ENCODE peak calls at places on chromosomes 1 and 21, in five cellular contexts. One of them, this sample, is unnamed.

GRCh38 chr1:55816456-55816794 is 601.3 kb upstream of the USP24 start:
- DNase-seq in transverse colon: no peak
- DNase-seq in K562: no peak
- DNase-seq in esophagus muscularis mucosa: no peak
- DNase-seq in GM12892: no peak
- DNase-seq in this sample: peak

GRCh38 chr1:172399369-172400072 is 21.0 kb upstream of the C1orf105 start:
- DNase-seq in transverse colon: peak
- DNase-seq in K562: no peak
- DNase-seq in esophagus muscularis mucosa: no peak
- DNase-seq in GM12892: no peak
- DNase-seq in this sample: no peak

GRCh38 chr1:155940993-155941844 is at the start of gene RXFP4:
- DNase-seq in transverse colon: peak
- DNase-seq in K562: no peak
- DNase-seq in esophagus muscularis mucosa: no peak
- DNase-seq in GM12892: no peak
- DNase-seq in this sample: no peak

GRCh38 chr1:186482661-186483255 is 21.8 kb upstream of the PDC start:
- DNase-seq in transverse colon: peak
- DNase-seq in K562: peak
- DNase-seq in esophagus muscularis mucosa: no peak
- DNase-seq in GM12892: no peak
- DNase-seq in this sample: peak

GRCh38 chr1:236147068-236147467 is 4.7 kb downstream of the GPR137B start:
- DNase-seq in transverse colon: no peak
- DNase-seq in K562: no peak
- DNase-seq in esophagus muscularis mucosa: no peak
- DNase-seq in GM12892: no peak
- DNase-seq in this sample: no peak

GRCh38 chr1:10387611-10388386 is 11.1 kb upstream of the PGD start:
- DNase-seq in transverse colon: no peak
- DNase-seq in K562: no peak
- DNase-seq in esophagus muscularis mucosa: no peak
- DNase-seq in GM12892: no peak
- DNase-seq in this sample: peak

GRCh38 chr1:220772846-220773245 is 13.9 kb upstream of the MTARC1 start:
- DNase-seq in transverse colon: no peak
- DNase-seq in K562: no peak
- DNase-seq in esophagus muscularis mucosa: no peak
- DNase-seq in GM12892: no peak
- DNase-seq in this sample: no peak

GRCh38 chr1:2179283-2180013 is 15.1 kb downstream of the FAAP20 start:
- DNase-seq in transverse colon: no peak
- DNase-seq in K562: peak
- DNase-seq in esophagus muscularis mucosa: no peak
- DNase-seq in GM12892: no peak
- DNase-seq in this sample: no peak

GRCh38 chr1:66788231-66788939 is 12.7 kb downstream of the INSL5 start:
- DNase-seq in transverse colon: no peak
- DNase-seq in K562: no peak
- DNase-seq in esophagus muscularis mucosa: no peak
- DNase-seq in GM12892: no peak
- DNase-seq in this sample: no peak

GRCh38 chr1:225768662-225769426 is 8.8 kb upstream of the SRP9 start:
- DNase-seq in transverse colon: no peak
- DNase-seq in K562: peak
- DNase-seq in esophagus muscularis mucosa: no peak
- DNase-seq in GM12892: no peak
- DNase-seq in this sample: no peak

GRCh38 chr1:2557146-2558029 is 1.2 kb downstream of the TNFRSF14 start:
- DNase-seq in transverse colon: peak
- DNase-seq in K562: no peak
- DNase-seq in esophagus muscularis mucosa: no peak
- DNase-seq in GM12892: no peak
- DNase-seq in this sample: no peak

GRCh38 chr21:29053656-29054055 is 19.8 kb downstream of the CCT8 start:
- DNase-seq in transverse colon: no peak
- DNase-seq in K562: no peak
- DNase-seq in esophagus muscularis mucosa: no peak
- DNase-seq in GM12892: no peak
- DNase-seq in this sample: no peak

GRCh38 chr1:211610779-211611556 is 32.0 kb upstream of the SLC30A1 start:
- DNase-seq in transverse colon: no peak
- DNase-seq in K562: no peak
- DNase-seq in esophagus muscularis mucosa: no peak
- DNase-seq in GM12892: no peak
- DNase-seq in this sample: no peak

GRCh38 chr1:167797005-167797404 is 75.2 kb downstream of the MPZL1 start:
- DNase-seq in transverse colon: peak
- DNase-seq in K562: no peak
- DNase-seq in esophagus muscularis mucosa: peak
- DNase-seq in GM12892: no peak
- DNase-seq in this sample: no peak

GRCh38 chr21:41565550-41565949 is 57.6 kb upstream of the TMPRSS2 start:
- DNase-seq in transverse colon: peak
- DNase-seq in K562: no peak
- DNase-seq in esophagus muscularis mucosa: no peak
- DNase-seq in GM12892: no peak
- DNase-seq in this sample: no peak

GRCh38 chr1:230825061-230825803 is 43.1 kb downstream of the C1orf198 start:
- DNase-seq in transverse colon: no peak
- DNase-seq in K562: no peak
- DNase-seq in esophagus muscularis mucosa: peak
- DNase-seq in GM12892: no peak
- DNase-seq in this sample: no peak

GRCh38 chr1:231040800-231041704 is 998 bp upstream of the FAM89A start:
- DNase-seq in transverse colon: no peak
- DNase-seq in K562: no peak
- DNase-seq in esophagus muscularis mucosa: no peak
- DNase-seq in GM12892: no peak
- DNase-seq in this sample: no peak

GRCh38 chr1:160377585-160378206 is 10.8 kb downstream of the NHLH1 start:
- DNase-seq in transverse colon: no peak
- DNase-seq in K562: no peak
- DNase-seq in esophagus muscularis mucosa: no peak
- DNase-seq in GM12892: no peak
- DNase-seq in this sample: no peak

GRCh38 chr1:39632491-39633417 is 6.7 kb downstream of the HEYL start:
- DNase-seq in transverse colon: peak
- DNase-seq in K562: peak
- DNase-seq in esophagus muscularis mucosa: no peak
- DNase-seq in GM12892: no peak
- DNase-seq in this sample: no peak

GRCh38 chr1:201781447-201781846 is 47.5 kb upstream of the IPO9 start:
- DNase-seq in transverse colon: no peak
- DNase-seq in K562: no peak
- DNase-seq in esophagus muscularis mucosa: no peak
- DNase-seq in GM12892: no peak
- DNase-seq in this sample: no peak

GRCh38 chr1:8603220-8603616 is 214.2 kb downstream of the RERE start:
- DNase-seq in transverse colon: no peak
- DNase-seq in K562: no peak
- DNase-seq in esophagus muscularis mucosa: no peak
- DNase-seq in GM12892: no peak
- DNase-seq in this sample: no peak

GRCh38 chr1:179529482-179529881 is 46.3 kb downstream of the NPHS2 start:
- DNase-seq in transverse colon: no peak
- DNase-seq in K562: no peak
- DNase-seq in esophagus muscularis mucosa: no peak
- DNase-seq in GM12892: no peak
- DNase-seq in this sample: no peak

DNA sequence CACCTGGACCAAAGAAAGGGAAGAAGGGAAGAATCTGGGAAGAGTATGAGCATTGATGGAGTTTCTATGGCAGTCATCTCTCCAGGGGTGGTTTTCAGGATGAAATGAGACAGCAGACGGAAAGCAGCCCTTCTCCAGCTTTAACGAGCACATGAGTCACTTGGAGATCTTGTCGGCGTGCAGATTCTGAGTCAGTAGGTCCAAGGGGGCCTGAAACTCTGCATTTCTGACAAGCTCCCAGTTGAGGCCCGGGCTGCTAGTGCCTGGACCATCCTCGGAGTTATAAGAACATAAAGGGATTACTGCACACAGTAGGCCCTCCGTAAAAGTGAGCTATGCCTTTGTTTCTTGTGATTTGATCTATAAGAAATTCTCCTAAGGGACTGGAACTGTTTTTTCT is 17.6 kb downstream of the HSPG2 start:
- DNase-seq in transverse colon: no peak
- DNase-seq in K562: peak
- DNase-seq in esophagus muscularis mucosa: no peak
- DNase-seq in GM12892: no peak
- DNase-seq in this sample: no peak
- TF ChIP-seq POLR2AphosphoS5 in transverse colon: peak
- TF ChIP-seq POLR2AphosphoS5 in K562: no peak
- TF ChIP-seq POLR2AphosphoS5 in esophagus muscularis mucosa: no peak
- TF ChIP-seq POLR2AphosphoS5 in GM12892: no peak
- TF ChIP-seq POLR2AphosphoS5 in this sample: no peak

GRCh38 chr1:109910123-109910962 is at the start of gene CSF1:
- DNase-seq in transverse colon: peak
- DNase-seq in K562: peak
- DNase-seq in esophagus muscularis mucosa: peak
- DNase-seq in GM12892: peak
- DNase-seq in this sample: peak
- TF ChIP-seq POLR2AphosphoS5 in transverse colon: peak
- TF ChIP-seq POLR2AphosphoS5 in K562: peak
- TF ChIP-seq POLR2AphosphoS5 in esophagus muscularis mucosa: peak
- TF ChIP-seq POLR2AphosphoS5 in GM12892: peak
- TF ChIP-seq POLR2AphosphoS5 in this sample: peak

DNA sequence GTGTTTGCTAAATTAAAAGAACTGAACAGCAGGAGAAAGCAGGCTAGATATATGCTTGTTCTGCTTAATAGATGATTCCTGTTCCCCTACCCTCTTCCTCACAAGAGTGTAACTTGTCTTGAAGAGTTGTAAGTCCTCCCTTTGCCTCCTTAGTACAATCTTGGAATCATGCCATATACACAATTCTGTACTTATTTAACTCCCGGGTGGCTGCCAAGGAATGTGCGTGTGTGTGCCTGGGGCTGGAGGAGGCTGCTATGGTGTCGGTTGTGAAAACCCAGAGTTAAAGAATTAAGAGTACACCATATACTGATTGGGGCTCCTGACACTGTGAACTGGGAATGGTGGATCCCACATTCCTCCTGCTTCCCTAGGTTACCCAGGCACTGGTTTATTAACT is 194.2 kb downstream of the SIPA1L2 start:
- DNase-seq in transverse colon: no peak
- DNase-seq in K562: no peak
- DNase-seq in esophagus muscularis mucosa: no peak
- DNase-seq in GM12892: no peak
- DNase-seq in this sample: no peak
- TF ChIP-seq POLR2AphosphoS5 in transverse colon: no peak
- TF ChIP-seq POLR2AphosphoS5 in K562: no peak
- TF ChIP-seq POLR2AphosphoS5 in esophagus muscularis mucosa: no peak
- TF ChIP-seq POLR2AphosphoS5 in GM12892: no peak
- TF ChIP-seq POLR2AphosphoS5 in this sample: no peak

GRCh38 chr21:43879348-43880110 is 14.5 kb downstream of the AGPAT3 start:
- DNase-seq in transverse colon: no peak
- DNase-seq in K562: no peak
- DNase-seq in esophagus muscularis mucosa: no peak
- DNase-seq in GM12892: no peak
- DNase-seq in this sample: no peak

GRCh38 chr21:43881283-43881682 is 16.3 kb downstream of the AGPAT3 start:
- DNase-seq in transverse colon: no peak
- DNase-seq in K562: no peak
- DNase-seq in esophagus muscularis mucosa: no peak
- DNase-seq in GM12892: no peak
- DNase-seq in this sample: no peak

GRCh38 chr21:43877936-43878575 is 13.0 kb downstream of the AGPAT3 start:
- DNase-seq in transverse colon: no peak
- DNase-seq in K562: no peak
- DNase-seq in esophagus muscularis mucosa: no peak
- DNase-seq in GM12892: no peak
- DNase-seq in this sample: no peak

GRCh38 chr21:43881918-43882317 is 16.9 kb downstream of the AGPAT3 start:
- DNase-seq in transverse colon: no peak
- DNase-seq in K562: no peak
- DNase-seq in esophagus muscularis mucosa: no peak
- DNase-seq in GM12892: no peak
- DNase-seq in this sample: no peak

GRCh38 chr21:43880111-43880985 is 15.3 kb downstream of the AGPAT3 start:
- DNase-seq in transverse colon: no peak
- DNase-seq in K562: no peak
- DNase-seq in esophagus muscularis mucosa: no peak
- DNase-seq in GM12892: no peak
- DNase-seq in this sample: no peak
- TF ChIP-seq POLR2AphosphoS5 in transverse colon: no peak
- TF ChIP-seq POLR2AphosphoS5 in K562: no peak
- TF ChIP-seq POLR2AphosphoS5 in esophagus muscularis mucosa: no peak
- TF ChIP-seq POLR2AphosphoS5 in GM12892: no peak
- TF ChIP-seq POLR2AphosphoS5 in this sample: no peak

This sample was measured in GM12878.